ENCODE peak calls at places on chromosomes 2 and 18, in seven cellular contexts. N is IMR-90; B is CD4-positive, alpha-beta memory T cell; E is tibial artery; C is mammary epithelial cell; Y is CD4-positive, alpha-beta T cell; M is Peyer's patch. H is an unnamed sample. For H3K9me3, the result is how much of the 10 kb centered on the place peaks cover.

GRCh38 chr2:128279786-128280701 is 38.6 kb downstream of the HS6ST1 start:
- DNase-seq in B (no peak), C (no peak), Y (no peak), E (peak), M (peak), N (no peak), H (no peak)

GRCh38 chr18:55232506-55232905 is 273.2 kb upstream of the CCDC68 start:
- DNase-seq in M (no peak), Y (no peak), N (no peak), C (no peak), B (no peak), E (no peak), H (no peak)

GRCh38 chr2:149089068-149089467 is 50.6 kb downstream of the LYPD6B start:
- DNase-seq in Y (no peak), M (no peak), E (no peak), N (no peak), B (no peak), C (no peak), H (no peak)

GRCh38 chr2:226701052-226701451 is 98.6 kb downstream of the IRS1 start:
- DNase-seq in M (no peak), N (peak), Y (no peak), B (no peak), E (no peak), C (peak), H (no peak)

GRCh38 chr2:182031956-182032355 is 46.3 kb downstream of the PPP1R1C start:
- DNase-seq in N (peak), Y (no peak), E (no peak), B (no peak), M (no peak), C (no peak), H (no peak)

GRCh38 chr2:20664431-20665260 is 2.3 kb upstream of the GDF7 start:
- DNase-seq in N (no peak), C (no peak), M (no peak), B (no peak), E (no peak), Y (no peak), H (no peak)

GRCh38 chr2:86069783-86070339 is 35.8 kb downstream of the POLR1A start:
- DNase-seq in M (no peak), N (no peak), E (no peak), B (no peak), Y (no peak), C (no peak), H (no peak)

GRCh38 chr2:222479855-222480254 is 55.5 kb downstream of the SGPP2 start:
- DNase-seq in M (no peak), E (no peak), N (no peak), Y (no peak), B (no peak), C (no peak), H (no peak)

GRCh38 chr2:46574457-46575354 is 95.3 kb downstream of the TMEM247 start:
- DNase-seq in E (no peak), N (no peak), C (no peak), M (no peak), B (no peak), Y (no peak), H (no peak)

GRCh38 chr2:25521665-25522387 is 151.6 kb downstream of the DTNB start:
- DNase-seq in B (peak), M (no peak), E (no peak), Y (peak), C (peak), N (peak), H (no peak)

GRCh38 chr2:85794491-85795121 is 40.8 kb downstream of the ATOH8 start:
- DNase-seq in B (no peak), Y (no peak), M (peak), N (no peak), C (no peak), E (peak), H (no peak)

GRCh38 chr18:76426738-76427305 is 68.2 kb downstream of the ZNF516 start:
- DNase-seq in C (no peak), N (no peak), Y (no peak), B (no peak), E (no peak), M (no peak), H (no peak)

GRCh38 chr2:195622966-195623365 is 34.1 kb upstream of the SLC39A10 start:
- DNase-seq in M (no peak), Y (no peak), E (no peak), N (peak), B (no peak), C (peak), H (no peak)

GRCh38 chr2:233098615-233099014 is 38.5 kb downstream of the INPP5D start:
- DNase-seq in E (no peak), N (peak), M (no peak), C (no peak), Y (no peak), B (no peak), H (no peak)

GRCh38 chr2:21633531-21634310 is 510.0 kb downstream of the TDRD15 start:
- DNase-seq in Y (no peak), C (no peak), E (no peak), B (no peak), N (no peak), M (no peak), H (no peak)

GRCh38 chr2:144886847-144887246 is 366.9 kb upstream of the ZEB2 start:
- DNase-seq in B (no peak), M (no peak), E (peak), N (no peak), C (no peak), Y (no peak), H (no peak)

GRCh38 chr18:10035306-10035991 is 121.6 kb downstream of the VAPA start:
- DNase-seq in Y (no peak), C (peak), N (no peak), E (no peak), M (no peak), B (no peak), H (no peak)

GRCh38 chr2:46421361-46421760 is 58.0 kb upstream of the TMEM247 start:
- DNase-seq in M (no peak), Y (no peak), C (no peak), N (no peak), E (no peak), B (no peak), H (no peak)

GRCh38 chr2:62931536-62931935 is 119.1 kb upstream of the OTX1 start:
- DNase-seq in C (no peak), M (no peak), Y (no peak), E (no peak), N (peak), B (no peak), H (no peak)

GRCh38 chr2:174585111-174585510 is 12.5 kb downstream of the WIPF1 start:
- DNase-seq in Y (no peak), C (no peak), M (no peak), B (no peak), N (peak), E (no peak), H (no peak)

GRCh38 chr2:221779614-221780067 is 207.5 kb upstream of the EPHA4 start:
- DNase-seq in N (peak), Y (no peak), B (no peak), M (no peak), C (no peak), E (peak), H (no peak)

GRCh38 chr2:156672569-156673270 is 236.5 kb downstream of the GPD2 start:
- DNase-seq in C (peak), N (no peak), Y (no peak), M (no peak), B (no peak), E (no peak), H (no peak)

GRCh38 chr18:32372381-32373061 is 98.2 kb downstream of the GAREM1 start:
- DNase-seq in C (peak), M (peak), E (no peak), N (no peak), Y (no peak), B (no peak), H (no peak)

GRCh38 chr18:35282353-35282752 is 7.7 kb downstream of the ZSCAN30 start:
- DNase-seq in Y (no peak), B (no peak), N (peak), M (no peak), C (peak), E (no peak), H (no peak)

GRCh38 chr18:23548719-23549118 is 37.6 kb downstream of the NPC1 start:
- DNase-seq in C (no peak), Y (no peak), E (no peak), M (no peak), B (no peak), N (no peak), H (no peak)

GRCh38 chr2:159713691-159714585 is 1.6 kb downstream of the MARCHF7 start:
- DNase-seq in N (peak), Y (no peak), B (no peak), M (no peak), C (peak), E (no peak), H (no peak)

GRCh38 chr18:9321017-9321452 is 13.5 kb upstream of the TWSG1 start:
- DNase-seq in N (peak), E (no peak), Y (no peak), M (no peak), C (no peak), B (no peak), H (no peak)

GRCh38 chr2:11330457-11331142 is 13.8 kb downstream of the ROCK2 start:
- DNase-seq in M (no peak), C (no peak), B (no peak), Y (no peak), N (no peak), E (no peak), H (no peak)

GRCh38 chr2:119871725-119872124 is 112.0 kb downstream of the PTPN4 start:
- DNase-seq in C (peak), Y (no peak), E (no peak), B (no peak), N (no peak), M (no peak), H (no peak)

GRCh38 chr2:173734686-173735308 is 230.4 kb downstream of the SP3 start:
- DNase-seq in Y (no peak), B (no peak), C (no peak), M (no peak), E (no peak), N (peak), H (no peak)

GRCh38 chr2:224882291-224883171 is 159.7 kb downstream of the DOCK10 start:
- DNase-seq in N (peak), Y (no peak), C (peak), B (no peak), M (no peak), E (no peak), H (no peak)

GRCh38 chr2:54903736-54904554 is 146.3 kb downstream of the RTN4 start:
- DNase-seq in B (peak), N (peak), Y (peak), M (peak), C (peak), E (no peak), H (no peak)

GRCh38 chr2:197998702-197999101 is 194.3 kb downstream of the PLCL1 start:
- DNase-seq in M (no peak), Y (no peak), C (no peak), B (no peak), E (no peak), N (no peak), H (no peak)

DNA sequence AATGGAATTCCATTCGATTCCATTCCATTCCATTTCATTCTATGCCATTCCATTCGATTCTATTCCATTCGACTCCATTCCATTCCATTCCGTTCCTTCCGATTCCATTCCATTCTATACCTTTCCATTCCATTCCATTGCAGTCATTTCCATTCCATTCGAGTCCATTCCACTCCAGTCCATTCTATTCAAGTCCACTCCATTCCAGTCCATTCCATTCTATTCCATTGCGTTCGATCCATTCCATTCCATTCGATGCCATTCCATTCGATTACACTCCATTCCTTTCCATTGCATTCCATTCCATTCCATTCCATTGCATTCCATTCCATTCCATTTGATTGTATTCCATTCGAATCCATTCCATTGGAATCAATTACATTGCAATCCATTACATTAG is 1119.8 kb downstream of the RPIA start:
- DNase-seq in E (no peak), N (no peak), B (no peak), C (no peak), Y (no peak), M (no peak), H (no peak)
- H3K9me3 ChIP-seq in E (under half), N (under half), B (under half), C (half or more), Y (half or more), M (under half), H (under half)

GRCh38 chr18:68874361-68874760 is 76.5 kb downstream of the CCDC102B start:
- DNase-seq in M (no peak), B (no peak), N (peak), Y (no peak), E (no peak), C (no peak), H (no peak)
- H3K9me3 ChIP-seq in M (under half), B (under half), N (under half), Y (under half), E (under half), C (under half), H (under half)

GRCh38 chr18:71919211-71919610 is 624.9 kb downstream of the CBLN2 start:
- DNase-seq in Y (no peak), M (no peak), C (no peak), E (no peak), N (no peak), B (no peak), H (no peak)
- H3K9me3 ChIP-seq in Y (under half), M (under half), C (under half), E (under half), N (under half), B (under half), H (under half)

DNA sequence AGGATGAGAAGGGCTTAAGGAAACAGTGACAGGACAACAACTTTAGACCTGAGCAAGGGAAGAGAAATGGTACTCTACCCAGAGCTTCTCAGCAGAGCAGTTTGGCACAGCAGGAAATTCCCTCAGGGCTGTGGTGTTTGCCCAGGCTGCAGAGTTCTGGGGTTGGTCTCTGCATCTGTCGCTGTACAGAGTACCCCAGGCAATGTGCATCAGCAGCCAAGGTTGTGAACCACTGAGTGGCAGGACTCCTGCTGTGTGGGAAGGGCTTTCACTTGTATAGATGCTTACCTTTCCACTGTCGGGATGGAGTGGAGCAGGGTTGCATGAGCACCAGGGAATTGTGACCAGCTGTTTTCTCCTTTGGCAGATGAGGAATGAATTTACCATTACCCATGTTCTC is 21.2 kb downstream of the STAMBP start:
- DNase-seq in N (no peak), M (no peak), Y (no peak), B (no peak), E (no peak), C (no peak), H (no peak)
- H3K9me3 ChIP-seq in N (under half), M (under half), Y (under half), B (under half), E (under half), C (under half), H (under half)